ENCODE peak calls at places on chromosome 12, in eight cellular contexts. F is GM23338, W is HCT116, G is SK-N-SH, Y is HL-60, R is K562, E is HepG2, N is GM12878. M is an unnamed sample.

GRCh38 chr12:39660101-39660500 is 40.5 kb upstream of the ABCD2 start:
- DNase-seq in F (peak; percentile 5), W (no peak), G (no peak), Y (no peak), R (no peak), E (no peak), N (no peak), M (no peak)

GRCh38 chr12:124720687-124721500 is 142.8 kb downstream of the SCARB1 start:
- DNase-seq in F (no peak), W (no peak), G (peak; percentile 83), Y (no peak), R (no peak), E (no peak), N (no peak), M (no peak)

GRCh38 chr12:52907092-52907810 is 2.4 kb upstream of the KRT8 start:
- DNase-seq in F (no peak), W (no peak), G (peak; percentile 70), Y (peak; percentile 55), R (peak; percentile 71), E (peak; percentile 48), N (no peak), M (no peak)

GRCh38 chr12:118136559-118137003 is 657 bp downstream of the PEBP1 start:
- DNase-seq in F (peak; percentile 71), W (no peak), G (peak; percentile 63), Y (peak; percentile 45), R (no peak), E (peak; percentile 52), N (no peak), M (no peak)

GRCh38 chr12:92041742-92042141 is 103.9 kb downstream of the BTG1 start:
- DNase-seq in F (peak; percentile 26), W (no peak), G (no peak), Y (no peak), R (no peak), E (no peak), N (no peak), M (no peak)

GRCh38 chr12:89709994-89710872 is 1.6 kb upstream of the ATP2B1 start:
- DNase-seq in F (peak; percentile 76), W (no peak), G (no peak), Y (peak; percentile 41), R (no peak), E (no peak), N (no peak), M (no peak)

GRCh38 chr12:104334581-104334980 is 31.0 kb downstream of the EID3 start:
- DNase-seq in F (no peak), W (no peak), G (no peak), Y (no peak), R (no peak), E (no peak), N (no peak), M (no peak)

GRCh38 chr12:92593734-92594402 is 108.9 kb upstream of the PLEKHG7 start:
- DNase-seq in F (no peak), W (no peak), G (no peak), Y (peak; percentile 72), R (no peak), E (peak; percentile 54), N (peak; percentile 96), M (peak; percentile 61)

GRCh38 chr12:124916370-124917134 is 2.1 kb upstream of the UBC start:
- DNase-seq in F (peak; percentile 46), W (peak; percentile 90), G (no peak), Y (peak; percentile 63), R (no peak), E (peak; percentile 96), N (no peak), M (no peak)

GRCh38 chr12:99383258-99383657 is 264.3 kb upstream of the GARIN6 start:
- DNase-seq in F (no peak), W (no peak), G (no peak), Y (no peak), R (no peak), E (no peak), N (no peak), M (no peak)

GRCh38 chr12:93989913-93990312 is 158.5 kb upstream of the PLXNC1 start:
- DNase-seq in F (no peak), W (no peak), G (no peak), Y (no peak), R (no peak), E (no peak), N (no peak), M (no peak)

GRCh38 chr12:4271433-4272013 is 2.0 kb upstream of the CCND2 start:
- DNase-seq in F (peak; percentile 50), W (no peak), G (peak; percentile 32), Y (peak; percentile 21), R (no peak), E (no peak), N (peak; percentile 51), M (no peak)

GRCh38 chr12:6961695-6962284 is 8.7 kb downstream of the PHB2 start:
- DNase-seq in F (peak; percentile 91), W (peak; percentile 73), G (peak; percentile 78), Y (peak; percentile 86), R (peak; percentile 76), E (peak; percentile 81), N (no peak), M (no peak)

GRCh38 chr12:20463920-20464524 is 95.7 kb downstream of the PDE3A start:
- DNase-seq in F (peak; percentile 44), W (no peak), G (peak; percentile 10), Y (no peak), R (no peak), E (peak; percentile 13), N (no peak), M (no peak)

DNA sequence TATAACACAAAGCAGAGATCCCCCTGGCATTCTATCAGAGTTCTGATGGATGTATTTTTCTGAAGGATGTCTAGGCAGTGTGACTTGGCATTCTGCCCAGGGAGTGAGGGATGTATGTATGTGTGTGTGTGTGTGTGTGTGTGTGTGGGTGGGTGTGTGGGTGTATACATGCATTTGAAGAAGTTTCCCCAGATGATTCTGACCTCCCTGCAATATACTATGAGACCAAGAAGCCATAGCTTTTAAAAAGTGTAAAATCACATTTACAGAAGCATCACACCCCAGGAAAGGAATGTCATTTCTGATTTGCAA is 59.7 kb upstream of the NAP1L1 start:
- DNase-seq in F (no peak), W (no peak), G (peak; percentile 24), Y (peak; percentile 49), R (no peak), E (no peak), N (no peak), M (no peak)
- TF ChIP-seq REST in F (no peak), W (no peak), G (no peak), Y (no peak), R (no peak), E (no peak), N (no peak), M (no peak)

GRCh38 chr12:53974084-53975018 is at the start of gene HOTAIR:
- DNase-seq in F (peak; percentile 54), W (no peak), G (peak; percentile 63), Y (peak; percentile 48), R (no peak), E (no peak), N (no peak), M (no peak)

GRCh38 chr12:53976823-53977595 is 2.3 kb upstream of the HOTAIR start:
- DNase-seq in F (no peak), W (no peak), G (no peak), Y (no peak), R (no peak), E (no peak), N (no peak), M (no peak)

GRCh38 chr12:53975816-53976152 is 1.0 kb upstream of the HOTAIR start:
- DNase-seq in F (no peak), W (no peak), G (no peak), Y (no peak), R (no peak), E (no peak), N (no peak), M (no peak)

GRCh38 chr12:53976172-53976822 is 1.5 kb upstream of the HOTAIR start:
- DNase-seq in F (peak; percentile 73), W (no peak), G (no peak), Y (no peak), R (no peak), E (no peak), N (no peak), M (no peak)

DNA sequence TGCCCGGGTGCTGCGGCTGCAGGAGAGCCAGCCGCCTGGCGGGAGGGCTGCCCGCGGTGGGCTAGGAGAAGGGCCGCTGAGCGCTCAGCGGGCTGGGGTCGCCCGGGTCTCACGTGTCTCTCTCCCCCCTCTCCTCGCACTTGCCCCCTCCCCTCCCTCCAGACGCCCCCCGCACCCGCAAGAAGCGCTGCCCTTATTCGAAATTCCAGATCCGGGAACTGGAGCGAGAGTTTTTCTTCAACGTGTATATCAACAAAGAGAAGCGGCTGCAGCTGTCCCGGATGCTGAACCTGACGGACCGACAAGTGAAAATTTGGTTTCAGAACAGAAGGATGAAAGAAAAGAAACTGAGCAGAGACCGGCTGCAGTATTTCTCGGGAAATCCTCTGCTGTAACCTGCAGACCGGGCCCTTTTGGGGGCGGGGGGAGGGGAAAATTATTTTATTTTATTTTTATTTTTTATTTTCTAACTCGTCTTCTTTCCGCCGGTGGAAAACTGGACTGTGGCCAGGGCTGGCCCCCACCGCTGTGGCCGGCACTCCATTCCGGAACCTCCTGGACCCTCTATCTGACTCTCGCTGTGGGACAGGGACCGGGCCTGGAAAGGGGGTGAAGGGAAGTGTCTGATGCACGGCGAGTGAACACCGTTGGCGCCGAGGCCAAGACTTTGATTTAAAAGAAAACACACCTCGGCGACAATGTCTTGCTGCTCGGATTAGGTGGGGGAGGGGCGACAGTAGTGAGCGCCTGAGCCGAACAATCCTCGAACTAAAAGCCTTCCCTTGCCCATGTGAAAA is 463 bp upstream of the HOTAIR start:
- DNase-seq in F (peak; percentile 82), W (no peak), G (no peak), Y (no peak), R (no peak), E (no peak), N (no peak), M (no peak)
- H3K4me3 ChIP-seq in F (peak overlapping the region; percentile 47), W (no peak overlapping the region), G (no peak overlapping the region), Y (no peak overlapping the region), R (no peak overlapping the region), E (no peak overlapping the region), N (peak overlapping the region; percentile 34), M (peak overlapping the region; percentile 85)

GRCh38 chr12:109899783-109900751 is at the start of gene TCHP:
- DNase-seq in F (peak; percentile 89), W (peak; percentile 74), G (peak; percentile 92), Y (peak; percentile 91), R (peak; percentile 88), E (peak; percentile 73), N (peak; percentile 54), M (peak; percentile 47)
- TF ChIP-seq POLR2AphosphoS5 in F (peak; percentile 50), W (peak; percentile 81), G (peak; percentile 76), Y (peak; percentile 74), R (peak; percentile 73), E (peak; percentile 67), N (peak; percentile 55), M (peak; percentile 75)

DNA sequence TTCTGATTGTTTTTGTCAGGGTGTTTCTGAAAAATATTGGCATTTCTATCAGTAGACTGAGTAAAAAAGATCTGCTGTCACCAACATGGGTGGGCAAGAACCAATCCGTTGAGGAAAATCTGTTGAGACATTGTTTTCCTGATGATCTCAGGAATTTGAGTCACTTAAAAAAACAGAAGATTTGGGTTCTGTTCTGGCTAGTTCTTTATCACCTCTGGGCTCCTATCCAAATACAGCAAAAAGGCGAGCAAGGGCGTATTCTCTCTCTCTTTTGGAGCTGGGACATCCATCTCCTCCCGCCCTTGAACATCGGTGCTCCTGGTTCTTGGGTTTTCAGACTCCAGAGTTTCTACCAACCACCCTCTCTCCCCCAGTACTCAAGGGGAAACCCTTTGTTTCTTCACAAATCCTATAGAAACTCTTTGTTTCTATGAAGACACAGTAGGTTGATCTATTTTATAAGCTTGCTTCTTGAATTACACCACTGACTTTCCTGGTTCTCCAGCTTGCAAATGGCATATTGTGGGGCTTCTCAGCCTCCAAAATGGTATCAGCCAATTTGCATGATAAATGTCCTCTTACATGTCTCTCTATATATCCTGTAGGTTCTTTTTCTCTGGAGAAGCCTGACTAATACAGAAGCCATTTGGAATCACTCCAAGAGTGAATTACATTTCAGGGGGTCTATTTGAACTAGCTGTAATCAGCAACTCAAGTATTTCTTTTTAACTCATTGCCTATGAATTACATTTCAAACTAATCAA is 263.9 kb upstream of the TMTC1 start:
- DNase-seq in F (no peak), W (no peak), G (no peak), Y (no peak), R (no peak), E (no peak), N (no peak), M (no peak)
- TF ChIP-seq REST in F (no peak), W (no peak), G (no peak), Y (no peak), R (no peak), E (no peak), N (no peak), M (no peak)